ENCODE peak calls at places on chromosomes 5 and 9, in four cellular contexts. X, M, T and R are unnamed samples.

GRCh38 chr5:7690557-7690956 is 160.4 kb downstream of the CFAP90 start:
- DNase-seq in T (no peak), X (no peak), M (no peak), R (no peak)

GRCh38 chr9:18689881-18690280 is 215.9 kb downstream of the ADAMTSL1 start:
- DNase-seq in X (no peak), T (no peak), M (no peak), R (no peak)

GRCh38 chr5:5306696-5307095 is 115.8 kb upstream of the ICE1 start:
- DNase-seq in X (no peak), M (no peak), T (no peak), R (no peak)

GRCh38 chr9:98378206-98379193 is 123.1 kb upstream of the TBC1D2 start:
- DNase-seq in X (no peak), T (peak), M (no peak), R (no peak)

GRCh38 chr9:89848060-89849040 is 243.5 kb downstream of the GADD45G start:
- DNase-seq in T (no peak), X (no peak), M (no peak), R (no peak)

GRCh38 chr9:123176230-123176629 is 92.2 kb downstream of the STRBP start:
- DNase-seq in M (peak), X (no peak), T (no peak), R (no peak)

GRCh38 chr5:97918057-97918456 is 735.0 kb upstream of the RIOK2 start:
- DNase-seq in X (no peak), M (no peak), T (no peak), R (no peak)

GRCh38 chr5:172958268-172959046 is 767 bp upstream of the RPL26L1 start:
- DNase-seq in T (peak), X (peak), M (no peak), R (peak)

GRCh38 chr5:120314201-120314600 is 149.9 kb upstream of the PRR16 start:
- DNase-seq in T (no peak), X (no peak), M (no peak), R (no peak)

GRCh38 chr5:179161901-179162300 is 101.7 kb downstream of the ZNF354C start:
- DNase-seq in M (no peak), T (no peak), X (no peak), R (no peak)

GRCh38 chr9:16364347-16364746 is 506.1 kb downstream of the BNC2 start:
- DNase-seq in M (no peak), X (no peak), T (no peak), R (no peak)

GRCh38 chr5:131169810-131170539 is 769 bp upstream of the LYRM7 start:
- DNase-seq in T (no peak), M (no peak), X (no peak), R (no peak)

GRCh38 chr9:109923826-109924225 is 143.8 kb downstream of the PALM2AKAP2 start:
- DNase-seq in X (no peak), T (no peak), M (no peak), R (no peak)

GRCh38 chr5:179148703-179149170 is 88.6 kb downstream of the ZNF354C start:
- DNase-seq in T (no peak), M (no peak), X (no peak), R (no peak)

GRCh38 chr9:68719847-68720246 is 14.8 kb downstream of the PIP5K1B start:
- DNase-seq in X (no peak), T (no peak), M (no peak), R (no peak)

GRCh38 chr9:21031091-21031817 is at the start of gene HACD4:
- DNase-seq in M (peak), T (no peak), X (no peak), R (peak)

GRCh38 chr9:116653580-116654355 is 33.3 kb upstream of the TRIM32 start:
- DNase-seq in X (no peak), T (no peak), M (no peak), R (no peak)

GRCh38 chr5:73204302-73204701 is 31.3 kb downstream of the TMEM174 start:
- DNase-seq in T (no peak), X (no peak), M (no peak), R (no peak)

GRCh38 chr9:76576344-76576743 is 117.4 kb downstream of the GCNT1 start:
- DNase-seq in M (peak), X (no peak), T (no peak), R (no peak)

GRCh38 chr9:37564114-37564513 is 12.1 kb downstream of the FBXO10 start:
- DNase-seq in X (no peak), T (no peak), M (no peak), R (no peak)

GRCh38 chr9:89701221-89701798 is 96.5 kb downstream of the GADD45G start:
- DNase-seq in M (peak), T (no peak), X (no peak), R (no peak)

GRCh38 chr5:168681556-168682183 is 102.5 kb upstream of the PANK3 start:
- DNase-seq in T (no peak), M (no peak), X (no peak), R (no peak)

GRCh38 chr5:136924490-136924889 is 559.1 kb upstream of the TRPC7 start:
- DNase-seq in M (no peak), X (no peak), T (no peak), R (no peak)

DNA sequence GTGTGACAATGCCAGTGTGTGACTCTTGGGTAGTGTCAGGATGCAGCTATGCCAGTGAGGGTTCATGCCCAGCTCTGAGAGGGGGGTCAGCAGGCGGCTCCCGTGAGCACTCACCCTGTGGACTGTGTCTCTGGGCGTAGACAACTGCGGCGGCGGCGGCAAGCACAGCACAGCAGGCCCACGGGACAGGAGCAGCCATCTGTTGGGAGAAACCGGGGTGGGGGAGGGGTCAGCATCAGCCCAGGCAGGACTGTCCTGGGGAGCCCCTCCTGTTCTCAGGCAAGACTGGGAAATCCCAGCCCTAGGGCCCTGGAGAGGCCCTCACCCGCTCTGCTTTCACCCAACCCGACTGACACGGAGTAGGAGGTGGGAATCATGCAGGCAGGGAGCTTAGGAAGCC is 20.7 kb downstream of the CNTFR start:
- DNase-seq in M (no peak), T (no peak), X (no peak), R (no peak)
- H2AFZ ChIP-seq in M (no peak), T (no peak), X (no peak), R (no peak)

GRCh38 chr9:114898741-114899140 is 31.6 kb downstream of the TNFSF8 start:
- DNase-seq in X (no peak), M (no peak), T (no peak), R (no peak)
- TF ChIP-seq EGR1 in X (no peak), M (no peak), T (no peak), R (no peak)

DNA sequence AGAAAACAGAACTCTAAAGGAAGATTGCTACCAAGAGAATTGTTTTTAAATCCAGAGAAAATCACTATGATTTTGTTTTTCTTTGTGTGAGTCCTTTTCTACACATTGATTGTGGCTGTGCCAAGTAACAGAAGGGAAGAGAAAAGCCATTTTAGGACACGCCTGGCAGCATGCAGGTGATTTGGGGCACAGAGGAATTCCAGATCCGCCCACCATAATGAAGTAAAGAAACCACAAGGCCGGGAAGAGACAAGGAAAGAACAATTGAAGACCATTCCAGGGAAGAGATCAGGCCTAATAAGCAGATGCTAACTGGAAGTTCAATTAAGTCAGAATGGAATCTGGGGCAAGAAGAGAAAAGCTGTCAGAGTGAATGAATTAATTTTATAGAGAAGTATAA is 110.3 kb upstream of the ISL1 start:
- DNase-seq in T (no peak), M (no peak), X (no peak), R (no peak)
- H2AFZ ChIP-seq in T (no peak), M (no peak), X (no peak), R (no peak)

DNA sequence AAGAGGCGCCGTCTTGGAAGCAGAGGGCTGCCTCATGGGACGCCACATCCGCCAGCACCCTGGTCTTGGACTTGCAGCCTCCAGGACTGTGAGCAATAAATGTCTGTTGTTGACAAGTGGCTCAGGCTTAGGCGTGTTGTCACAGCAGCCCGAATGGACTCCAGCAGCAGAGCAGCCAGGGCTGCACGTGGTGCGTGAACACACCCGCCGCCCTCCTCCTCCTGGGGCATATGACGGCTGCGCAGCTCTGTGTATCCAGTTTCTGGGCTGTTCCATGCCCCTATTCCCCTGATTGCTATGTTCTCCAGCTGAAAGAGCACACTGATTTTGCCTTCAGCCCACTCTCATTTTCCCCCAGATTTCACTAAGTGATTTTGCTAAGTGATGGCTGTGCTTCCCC is 36.0 kb upstream of the CLPTM1L start:
- DNase-seq in M (no peak), X (no peak), T (no peak), R (no peak)
- TF ChIP-seq EGR1 in M (no peak), X (no peak), T (no peak), R (no peak)

GRCh38 chr9:124854161-124854560 is 901 bp downstream of the WDR38 start:
- DNase-seq in T (no peak), M (no peak), X (no peak), R (no peak)

GRCh38 chr9:124854822-124855221 is 1.6 kb downstream of the WDR38 start:
- DNase-seq in M (no peak), X (no peak), T (no peak), R (no peak)

GRCh38 chr9:124852829-124853531 is at the start of gene WDR38:
- DNase-seq in X (peak), M (no peak), T (peak), R (no peak)

GRCh38 chr9:124852121-124852828 is 985 bp upstream of the WDR38 start:
- DNase-seq in M (no peak), X (no peak), T (no peak), R (no peak)

GRCh38 chr9:124853605-124854143 is 414 bp downstream of the WDR38 start:
- DNase-seq in T (no peak), X (no peak), M (no peak), R (no peak)
- H2AFZ ChIP-seq in T (peak), X (peak), M (no peak), R (no peak)

DNA sequence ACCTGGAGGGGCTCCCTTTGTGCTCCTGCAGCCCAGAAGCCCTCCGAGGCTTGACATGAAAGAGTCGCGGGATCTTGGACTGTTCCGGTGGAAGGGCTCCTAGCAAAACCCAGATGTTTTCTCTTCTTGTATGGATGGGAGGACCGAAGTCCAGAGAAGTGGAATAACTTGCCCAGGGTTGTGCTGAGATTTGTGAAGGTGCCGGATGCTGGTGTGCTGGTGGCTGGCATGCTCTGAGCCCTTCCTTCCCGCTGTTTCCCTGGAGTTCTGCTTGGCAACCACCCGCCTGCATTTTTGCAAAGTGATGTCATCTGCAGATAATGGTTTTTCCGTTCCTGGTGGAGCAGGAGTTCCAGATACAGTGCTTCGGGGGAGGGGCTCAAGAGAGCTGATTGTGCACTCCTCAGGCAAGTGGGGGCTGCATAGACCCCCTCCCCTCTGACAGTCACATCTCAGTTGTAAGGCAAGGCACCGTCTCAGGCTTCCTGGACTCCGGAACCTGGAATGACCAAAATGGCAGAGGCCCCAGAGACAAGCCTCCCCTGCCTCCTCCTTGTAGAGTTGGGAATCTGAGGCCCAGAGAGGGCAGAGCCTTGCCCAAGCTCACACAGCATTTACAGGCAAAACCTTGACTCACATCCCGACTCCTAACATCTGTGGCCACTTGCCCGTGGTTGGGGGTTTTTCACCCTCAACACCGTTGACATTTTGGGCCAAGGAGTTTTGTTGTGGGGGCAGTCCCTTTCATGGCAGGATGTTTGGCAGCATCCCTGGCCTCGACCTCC is 157.0 kb downstream of the RGS3 start:
- DNase-seq in M (no peak), T (no peak), X (peak), R (peak)
- TF ChIP-seq EGR1 in M (no peak), T (no peak), X (no peak), R (no peak)

DNA sequence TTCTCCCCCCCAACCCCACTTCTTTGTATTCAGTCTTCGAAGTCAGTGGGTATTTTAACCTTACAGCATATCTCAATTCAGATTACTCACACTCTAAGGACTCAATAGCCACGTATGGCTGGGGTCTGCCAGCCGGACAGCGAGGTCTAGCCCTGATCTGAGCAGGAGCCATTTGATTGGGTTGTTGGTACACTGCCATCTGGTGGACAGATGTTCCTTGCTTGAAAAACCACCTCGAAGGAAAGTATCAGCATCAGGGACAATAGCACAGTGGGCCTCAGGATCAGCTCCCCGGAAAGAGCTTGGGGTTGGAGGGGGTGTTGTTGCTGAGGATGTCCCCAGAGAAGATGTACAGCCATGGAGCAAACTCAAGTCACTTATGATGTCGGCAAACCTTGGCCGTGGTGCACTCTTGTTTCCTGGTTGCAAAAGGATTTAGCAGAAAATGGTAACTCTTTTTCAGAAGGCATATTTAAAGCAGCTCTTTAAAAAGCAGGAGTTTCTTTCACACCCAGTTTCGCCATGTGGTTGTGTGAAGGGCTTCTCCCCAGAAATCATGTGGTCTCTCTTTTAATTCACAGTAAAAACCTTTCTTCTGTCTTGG is 31.7 kb upstream of the KCNMB1 start:
- DNase-seq in T (peak), X (peak), M (no peak), R (no peak)
- H2AFZ ChIP-seq in T (no peak), X (no peak), M (no peak), R (no peak)

GRCh38 chr9:137497921-137498719 is 39.0 kb upstream of the NSMF start:
- DNase-seq in X (no peak), T (no peak), M (no peak), R (no peak)
- TF ChIP-seq EGR1 in X (no peak), T (no peak), M (no peak), R (no peak)